ENCODE peak calls at places on chromosomes 13 and 19, in seven cellular contexts. J is stomach, S is K562, K is HL-60, X is upper lobe of left lung, L is spleen, T is GM23338. A is an unnamed sample.

GRCh38 chr13:105139380-105140285 is 1395.8 kb downstream of the EFNB2 start:
- DNase-seq in J (peak; percentile 27), S (no peak), K (peak; percentile 66), X (no peak), L (peak; percentile 84), T (peak; percentile 11), A (peak; percentile 25)

GRCh38 chr19:1615156-1615765 is 10.0 kb upstream of the UQCR11 start:
- DNase-seq in J (no peak), S (no peak), K (no peak), X (peak; percentile 77), L (no peak), T (no peak), A (no peak)

GRCh38 chr19:44570603-44570983 is 41.1 kb upstream of the CEACAM20 start:
- DNase-seq in J (no peak), S (no peak), K (no peak), X (no peak), L (no peak), T (no peak), A (no peak)

GRCh38 chr13:95920485-95920884 is 132.7 kb downstream of the UGGT2 start:
- DNase-seq in J (no peak), S (no peak), K (no peak), X (no peak), L (no peak), T (no peak), A (no peak)

GRCh38 chr19:17406039-17406886 is 833 bp upstream of the BST2 start:
- DNase-seq in J (no peak), S (no peak), K (no peak), X (no peak), L (no peak), T (no peak), A (no peak)

GRCh38 chr13:110448230-110448629 is 113.3 kb downstream of the RAB20 start:
- DNase-seq in J (no peak), S (no peak), K (no peak), X (no peak), L (no peak), T (no peak), A (no peak)

GRCh38 chr19:34049944-34050343 is 122.4 kb upstream of the LSM14A start:
- DNase-seq in J (no peak), S (no peak), K (no peak), X (no peak), L (no peak), T (no peak), A (no peak)

GRCh38 chr13:47650221-47650620 is 350.9 kb downstream of the SUCLA2 start:
- DNase-seq in J (no peak), S (no peak), K (no peak), X (no peak), L (no peak), T (no peak), A (no peak)

GRCh38 chr13:80979035-80979641 is 638.2 kb upstream of the SPRY2 start:
- DNase-seq in J (peak; percentile 28), S (peak; percentile 11), K (peak; percentile 38), X (no peak), L (no peak), T (peak; percentile 78), A (peak; percentile 19)

GRCh38 chr13:73984949-73985691 is 149.1 kb downstream of the KLF12 start:
- DNase-seq in J (no peak), S (no peak), K (no peak), X (no peak), L (no peak), T (peak; percentile 37), A (no peak)

GRCh38 chr13:42388326-42388725 is 116.4 kb downstream of the AKAP11 start:
- DNase-seq in J (no peak), S (no peak), K (no peak), X (no peak), L (no peak), T (no peak), A (no peak)

GRCh38 chr13:113147206-113147605 is 11.2 kb upstream of the PROZ start:
- DNase-seq in J (no peak), S (no peak), K (no peak), X (no peak), L (no peak), T (no peak), A (no peak)

GRCh38 chr19:29378543-29379105 is 147.2 kb upstream of the VSTM2B start:
- DNase-seq in J (no peak), S (no peak), K (no peak), X (no peak), L (no peak), T (no peak), A (no peak)

GRCh38 chr13:113930711-113931637 is 42.9 kb downstream of the C13orf46 start:
- DNase-seq in J (peak; percentile 24), S (no peak), K (peak; percentile 29), X (no peak), L (peak; percentile 64), T (no peak), A (no peak)

DNA sequence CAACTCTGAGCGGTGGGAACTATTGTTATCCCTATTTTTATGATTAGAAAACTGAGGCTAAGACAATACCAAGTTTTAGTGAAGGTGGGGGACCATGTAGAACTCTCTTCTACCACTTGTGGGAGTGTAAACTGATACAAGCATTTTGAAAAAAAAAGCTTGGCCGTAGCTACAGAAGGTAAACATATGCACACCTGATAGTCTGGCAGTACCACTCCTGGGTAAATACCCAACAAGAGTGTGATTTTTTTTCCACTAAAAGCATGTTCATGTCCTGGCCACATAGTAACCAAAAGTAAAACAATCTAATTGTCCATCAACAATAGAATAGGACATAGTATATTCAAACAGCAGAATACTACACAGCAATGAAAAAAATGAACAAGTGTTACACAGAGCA is 6.5 kb upstream of the SPATA13 start:
- DNase-seq in J (no peak), S (no peak), K (no peak), X (no peak), L (no peak), T (no peak), A (no peak)
- TF ChIP-seq POLR2AphosphoS5 in J (no peak), S (no peak), K (no peak), X (no peak), L (no peak), T (no peak), A (no peak)

DNA sequence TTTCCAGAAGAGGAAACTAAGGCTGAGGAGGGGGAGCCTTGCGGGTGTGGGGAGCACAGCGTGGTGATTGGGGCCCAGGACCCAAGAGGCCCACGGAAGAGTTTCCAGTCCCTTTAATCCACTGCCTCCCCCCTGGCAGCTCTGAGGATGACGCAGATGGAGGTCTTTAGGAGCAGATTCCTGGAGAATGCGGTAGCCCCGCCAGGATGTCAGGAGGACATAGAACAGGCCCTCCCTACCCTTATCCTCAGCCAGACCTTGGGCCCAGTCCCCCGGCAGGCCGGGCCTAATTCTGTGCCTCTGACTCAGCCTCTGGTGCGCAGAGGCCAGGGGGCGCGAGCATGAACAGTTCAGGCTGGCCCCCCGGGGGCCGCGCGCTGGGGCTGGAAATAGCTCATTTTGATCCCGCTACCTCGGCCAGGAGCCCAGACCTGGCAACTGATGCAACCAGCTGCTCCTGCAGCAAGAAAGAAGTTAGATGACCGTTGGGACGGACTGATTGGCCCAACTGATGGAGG is 461 bp upstream of the HSPB6 start:
- DNase-seq in J (peak; percentile 49), S (peak; percentile 48), K (no peak), X (peak; percentile 92), L (peak; percentile 87), T (peak; percentile 52), A (no peak)
- TF ChIP-seq POLR2AphosphoS5 in J (peak; percentile 74), S (peak; percentile 13), K (no peak), X (peak; percentile 11), L (no peak), T (no peak), A (no peak)

DNA sequence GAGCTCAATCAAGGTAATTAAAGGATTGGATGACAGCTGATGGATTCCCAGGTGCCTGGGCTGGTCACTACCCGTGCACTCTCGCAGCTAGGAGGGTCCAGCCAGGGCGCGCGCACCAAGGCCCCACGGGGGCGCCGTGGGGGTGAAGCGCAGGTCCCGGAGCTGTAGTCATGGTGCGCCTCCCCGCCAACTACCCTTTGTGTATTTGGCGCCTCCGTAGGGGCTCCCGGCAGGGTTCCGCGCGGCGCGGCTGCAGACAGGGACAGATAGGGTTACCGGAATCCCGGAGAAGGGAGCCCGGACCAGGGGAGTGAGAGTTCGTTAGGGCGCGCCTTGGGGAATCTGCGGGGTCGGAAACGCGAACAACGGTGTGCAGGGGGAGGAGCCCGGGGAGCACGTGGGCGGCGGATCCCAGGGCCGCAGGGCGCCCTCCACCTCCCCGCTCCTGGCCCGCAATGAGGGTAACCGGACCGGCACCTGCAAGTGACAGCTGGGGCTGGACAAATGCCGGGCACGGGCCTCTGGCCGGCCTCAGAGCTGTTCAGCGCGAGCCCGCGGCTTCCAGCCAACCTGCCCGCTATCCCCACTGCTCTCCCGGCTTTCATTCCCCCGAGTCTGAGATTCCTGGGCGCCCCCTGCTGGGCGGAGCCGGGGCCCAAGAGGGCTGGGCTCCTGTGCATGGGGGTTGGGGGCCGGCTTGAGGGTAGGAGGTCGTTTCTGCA is 3.4 kb upstream of the PRAM1 start:
- DNase-seq in J (peak; percentile 83), S (peak; percentile 88), K (no peak), X (peak; percentile 96), L (peak; percentile 94), T (peak; percentile 92), A (peak; percentile 81)
- TF ChIP-seq POLR2AphosphoS5 in J (peak; percentile 42), S (peak; percentile 19), K (peak; percentile 44), X (no peak), L (peak; percentile 64), T (no peak), A (no peak)

GRCh38 chr19:342801-343421 is 1.7 kb downstream of the MIER2 start:
- DNase-seq in J (peak; percentile 51), S (peak; percentile 38), K (no peak), X (no peak), L (peak; percentile 76), T (no peak), A (no peak)

GRCh38 chr19:345320-345879 is 804 bp upstream of the MIER2 start:
- DNase-seq in J (no peak), S (no peak), K (no peak), X (no peak), L (peak; percentile 64), T (no peak), A (no peak)

GRCh38 chr19:343451-343931 is 1.1 kb downstream of the MIER2 start:
- DNase-seq in J (no peak), S (peak; percentile 29), K (no peak), X (peak; percentile 63), L (peak; percentile 71), T (peak; percentile 17), A (no peak)

GRCh38 chr19:343941-344624 is 513 bp downstream of the MIER2 start:
- DNase-seq in J (no peak), S (peak; percentile 93), K (no peak), X (peak; percentile 87), L (peak; percentile 79), T (peak; percentile 47), A (peak; percentile 43)

DNA sequence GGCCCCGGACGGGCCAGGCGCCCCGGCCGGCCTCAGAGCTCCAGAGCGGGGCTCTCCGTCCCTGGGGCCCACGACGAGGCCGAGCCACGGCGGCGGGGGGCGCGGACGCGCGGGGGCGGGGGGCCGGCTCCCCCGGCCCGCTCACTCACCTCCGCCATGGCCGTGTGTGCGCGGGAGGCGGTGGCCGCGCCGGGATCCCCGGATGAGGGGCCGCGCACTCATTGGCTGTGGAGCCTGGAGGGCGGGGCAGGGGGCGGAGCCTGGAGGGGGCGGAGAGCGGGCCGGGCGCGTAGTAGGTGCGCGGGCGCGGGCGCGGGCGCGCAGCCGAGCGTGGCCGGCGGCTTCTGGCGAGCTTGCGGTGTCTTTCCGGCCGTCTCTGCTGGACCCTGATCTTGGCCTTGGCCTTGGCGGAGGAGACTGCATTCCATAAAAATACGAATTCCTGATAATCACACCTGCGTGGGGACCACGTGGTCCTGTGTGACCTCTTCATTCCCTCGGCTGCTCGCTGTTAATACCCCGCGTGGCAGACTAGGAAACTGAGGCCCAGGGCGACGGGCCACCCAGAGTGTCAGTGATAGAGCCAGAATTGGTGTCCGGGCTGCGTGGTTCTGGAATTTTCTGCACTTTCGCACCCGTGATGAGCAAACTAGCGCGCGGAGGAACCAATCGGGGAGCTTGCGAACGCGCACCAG is at the start of gene MIER2:
- DNase-seq in J (peak; percentile 85), S (peak; percentile 98), K (no peak), X (peak; percentile 98), L (peak; percentile 91), T (peak; percentile 83), A (peak; percentile 98)
- TF ChIP-seq POLR2AphosphoS5 in J (peak; percentile 65), S (peak; percentile 63), K (no peak), X (peak; percentile 29), L (peak; percentile 70), T (peak; percentile 77), A (no peak)

A was measured in GM12891.